ENCODE peak calls at places on chromosomes 6 and 20, in five cellular contexts. One of them, this sample, is unnamed.

GRCh38 chr6:21593927-21594421 is 423 bp downstream of the SOX4 start:
- DNase-seq in K562: no peak
- DNase-seq in GM12878: no peak
- DNase-seq in HepG2: peak; percentile 25
- DNase-seq in H1: no peak
- DNase-seq in this sample: no peak

GRCh38 chr6:138692058-138692977 is 81.3 kb upstream of the CCDC28A start:
- DNase-seq in GM12878: no peak
- DNase-seq in K562: peak; percentile 88
- DNase-seq in HepG2: peak; percentile 30
- DNase-seq in H1: no peak
- DNase-seq in this sample: no peak

GRCh38 chr6:54097753-54098152 is 13.5 kb upstream of the MLIP start:
- DNase-seq in HepG2: peak; percentile 85
- DNase-seq in K562: no peak
- DNase-seq in H1: no peak
- DNase-seq in GM12878: no peak
- DNase-seq in this sample: no peak

GRCh38 chr20:41030536-41031242 is 2.1 kb downstream of the TOP1 start:
- DNase-seq in GM12878: no peak
- DNase-seq in K562: no peak
- DNase-seq in HepG2: peak; percentile 24
- DNase-seq in H1: no peak
- DNase-seq in this sample: no peak

GRCh38 chr6:33271098-33271607 is 523 bp downstream of the VPS52 start:
- DNase-seq in H1: no peak
- DNase-seq in HepG2: no peak
- DNase-seq in K562: no peak
- DNase-seq in GM12878: no peak
- DNase-seq in this sample: no peak

GRCh38 chr20:1875169-1875554 is 20.0 kb upstream of the SIRPA start:
- DNase-seq in K562: no peak
- DNase-seq in GM12878: no peak
- DNase-seq in HepG2: no peak
- DNase-seq in H1: no peak
- DNase-seq in this sample: no peak

GRCh38 chr20:50534567-50534966 is 24.4 kb downstream of the PTPN1 start:
- DNase-seq in K562: no peak
- DNase-seq in GM12878: no peak
- DNase-seq in H1: no peak
- DNase-seq in HepG2: no peak
- DNase-seq in this sample: no peak

GRCh38 chr6:137931849-137932465 is 64.9 kb downstream of the TNFAIP3 start:
- DNase-seq in H1: no peak
- DNase-seq in K562: no peak
- DNase-seq in HepG2: no peak
- DNase-seq in GM12878: no peak
- DNase-seq in this sample: no peak

DNA sequence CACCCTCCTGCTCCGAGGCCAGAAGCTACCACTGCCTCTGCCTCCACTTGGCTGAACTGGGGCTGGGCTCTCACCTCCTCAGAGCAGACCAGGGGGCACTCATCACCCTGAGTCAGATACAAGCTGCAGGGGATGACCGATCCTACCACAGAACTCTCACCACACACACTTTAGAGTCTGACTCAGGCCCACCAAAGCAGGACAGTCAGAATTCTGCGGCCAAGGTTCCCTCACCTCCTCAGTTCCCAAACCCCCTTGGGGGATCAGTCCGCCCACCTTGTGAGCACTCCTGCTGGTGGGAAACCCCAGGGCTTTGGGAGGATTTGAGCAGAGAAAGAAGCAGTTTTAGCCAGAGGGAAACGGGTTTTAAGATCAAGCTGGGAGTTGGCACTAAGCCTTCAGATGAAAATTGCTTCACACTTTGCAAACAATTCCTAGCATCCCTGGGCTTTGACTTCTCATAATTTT is 587.8 kb upstream of the JAG1 start:
- DNase-seq in K562: no peak
- DNase-seq in HepG2: no peak
- DNase-seq in GM12878: peak; percentile 38
- DNase-seq in H1: no peak
- DNase-seq in this sample: no peak
- TF ChIP-seq SRF in K562: no peak
- TF ChIP-seq SRF in HepG2: no peak
- TF ChIP-seq SRF in GM12878: no peak
- TF ChIP-seq SRF in H1: no peak
- TF ChIP-seq SRF in this sample: no peak

DNA sequence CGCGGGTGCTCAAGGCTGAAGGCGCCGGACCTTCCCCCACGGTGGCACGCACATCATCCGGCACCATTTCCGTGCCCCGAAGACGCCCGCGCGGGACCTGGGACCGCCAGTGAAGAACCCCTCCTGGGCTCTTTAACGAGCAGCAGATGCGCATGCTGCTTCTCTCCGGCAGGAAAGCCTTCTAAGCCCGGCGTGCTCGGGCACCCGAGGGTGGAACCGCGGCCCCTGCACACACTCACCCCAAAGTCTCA is 220 bp downstream of the FOXQ1 start:
- DNase-seq in H1: no peak
- DNase-seq in HepG2: no peak
- DNase-seq in GM12878: no peak
- DNase-seq in K562: no peak
- DNase-seq in this sample: no peak
- TF ChIP-seq SIN3A in H1: no peak
- TF ChIP-seq SIN3A in HepG2: peak; percentile 27
- TF ChIP-seq SIN3A in GM12878: no peak
- TF ChIP-seq SIN3A in K562: no peak
- TF ChIP-seq SIN3A in this sample: no peak

DNA sequence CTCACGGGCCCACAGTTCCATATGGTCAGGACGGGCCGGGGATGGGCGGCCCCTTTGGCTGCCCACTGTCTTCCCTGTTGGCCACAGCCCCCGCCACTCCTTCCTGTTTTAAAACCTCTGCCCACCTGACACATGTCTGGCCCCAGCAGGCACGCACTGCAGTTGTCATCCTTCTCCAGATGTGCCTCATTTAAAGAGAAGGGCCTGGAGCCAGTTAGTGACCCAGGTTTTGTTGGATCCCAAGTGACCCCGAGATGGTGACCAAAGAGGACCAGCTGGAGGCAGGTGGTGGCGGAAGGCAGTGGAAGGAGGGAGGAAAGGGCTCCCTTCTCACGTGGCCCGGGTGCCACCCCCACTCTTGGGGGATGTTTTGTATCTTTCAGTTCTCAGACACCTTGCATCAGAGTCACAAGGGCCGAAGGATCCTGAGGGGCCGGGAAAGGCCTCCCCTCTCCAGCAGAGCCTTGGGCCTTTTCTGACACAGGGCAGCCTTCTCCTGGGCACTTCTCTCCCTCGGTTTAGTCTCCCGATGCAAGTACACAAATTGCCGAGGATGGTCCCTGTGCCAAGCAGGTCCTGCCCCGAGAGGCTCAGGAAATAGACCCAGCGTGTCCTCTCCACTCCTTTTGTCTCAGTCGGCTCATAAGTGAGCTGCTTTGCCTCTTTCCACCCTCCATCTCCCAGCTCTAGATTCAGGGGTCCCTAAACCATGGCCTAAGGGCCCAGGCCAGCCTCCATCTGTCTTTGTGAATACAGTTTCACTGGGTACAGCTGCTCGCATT is 117.6 kb downstream of the SULF2 start:
- DNase-seq in GM12878: no peak
- DNase-seq in H1: no peak
- DNase-seq in K562: no peak
- DNase-seq in HepG2: no peak
- DNase-seq in this sample: no peak
- H3K4me2 ChIP-seq in GM12878: no peak overlapping the region
- H3K4me2 ChIP-seq in H1: no peak overlapping the region
- H3K4me2 ChIP-seq in K562: no peak overlapping the region
- H3K4me2 ChIP-seq in HepG2: no peak overlapping the region
- H3K4me2 ChIP-seq in this sample: no peak overlapping the region

GRCh38 chr6:157148391-157149323 is 174.7 kb downstream of the TMEM242 start:
- DNase-seq in HepG2: no peak
- DNase-seq in H1: no peak
- DNase-seq in K562: no peak
- DNase-seq in GM12878: no peak
- DNase-seq in this sample: peak; percentile 75

GRCh38 chr6:157143885-157144795 is 179.2 kb downstream of the TMEM242 start:
- DNase-seq in K562: no peak
- DNase-seq in H1: no peak
- DNase-seq in GM12878: no peak
- DNase-seq in HepG2: no peak
- DNase-seq in this sample: no peak

GRCh38 chr6:157143171-157143884 is 180.0 kb downstream of the TMEM242 start:
- DNase-seq in HepG2: no peak
- DNase-seq in GM12878: no peak
- DNase-seq in K562: no peak
- DNase-seq in H1: no peak
- DNase-seq in this sample: no peak

GRCh38 chr6:157144861-157145260 is 178.5 kb downstream of the TMEM242 start:
- DNase-seq in GM12878: no peak
- DNase-seq in H1: no peak
- DNase-seq in K562: no peak
- DNase-seq in HepG2: no peak
- DNase-seq in this sample: no peak

GRCh38 chr6:157145656-157146285 is 177.5 kb downstream of the TMEM242 start:
- DNase-seq in GM12878: no peak
- DNase-seq in K562: no peak
- DNase-seq in HepG2: no peak
- DNase-seq in H1: no peak
- DNase-seq in this sample: no peak
- TF ChIP-seq SRF in GM12878: no peak
- TF ChIP-seq SRF in K562: no peak
- TF ChIP-seq SRF in HepG2: no peak
- TF ChIP-seq SRF in H1: no peak
- TF ChIP-seq SRF in this sample: no peak

DNA sequence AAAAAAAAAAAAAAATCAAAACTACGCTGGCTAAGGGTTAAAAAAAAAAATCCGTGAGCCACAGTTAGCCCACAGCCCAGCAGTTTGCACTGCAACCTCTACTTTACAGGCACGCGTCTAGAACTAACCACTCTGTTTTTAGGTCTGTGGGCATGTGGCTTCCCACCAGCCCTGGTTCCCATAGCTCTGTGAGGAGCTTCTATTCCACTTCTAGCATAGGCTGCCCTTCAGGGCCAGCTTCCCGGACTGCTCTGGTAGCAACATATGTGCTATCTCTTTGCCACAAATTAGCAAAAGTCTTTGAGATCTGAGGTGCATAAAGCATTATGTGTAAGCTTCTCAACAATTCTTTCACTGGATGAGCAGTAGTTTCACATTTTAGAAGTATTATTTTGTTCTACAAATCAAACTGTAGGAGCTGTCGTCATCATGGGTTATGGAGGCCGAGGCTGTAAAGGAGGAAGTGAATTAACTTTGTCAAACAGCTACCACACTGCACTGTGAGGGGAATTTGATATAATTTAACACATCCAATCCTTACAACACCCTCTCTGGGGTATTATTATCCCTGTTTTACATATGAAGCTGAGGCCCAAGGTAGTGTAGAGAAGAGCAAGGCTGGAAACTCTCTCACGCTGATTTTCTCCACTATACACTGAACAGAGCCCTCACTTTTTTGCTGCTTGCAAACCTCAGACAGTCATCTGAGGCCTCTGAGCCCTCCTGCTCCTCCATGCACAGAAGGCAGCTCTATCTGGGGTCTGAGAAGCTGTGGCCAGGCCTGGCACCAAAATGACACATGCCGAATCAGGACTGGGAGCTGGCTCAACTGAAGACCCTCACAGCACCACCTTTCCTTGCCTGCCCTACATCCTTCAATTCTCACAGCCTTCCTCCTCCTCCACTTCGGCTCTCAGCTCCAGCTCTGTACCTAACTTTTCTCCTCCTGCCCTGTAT is 35.3 kb downstream of the MAN1A1 start:
- DNase-seq in GM12878: peak; percentile 42
- DNase-seq in HepG2: no peak
- DNase-seq in K562: no peak
- DNase-seq in H1: no peak
- DNase-seq in this sample: no peak
- TF ChIP-seq SIN3A in GM12878: no peak
- TF ChIP-seq SIN3A in HepG2: no peak
- TF ChIP-seq SIN3A in K562: no peak
- TF ChIP-seq SIN3A in H1: no peak
- TF ChIP-seq SIN3A in this sample: no peak

GRCh38 chr6:133890941-133891813 is 2.3 kb downstream of the TCF21 start:
- DNase-seq in HepG2: no peak
- DNase-seq in GM12878: no peak
- DNase-seq in H1: no peak
- DNase-seq in K562: peak; percentile 22
- DNase-seq in this sample: no peak

GRCh38 chr6:133893324-133893692 is 4.4 kb downstream of the TCF21 start:
- DNase-seq in H1: no peak
- DNase-seq in K562: no peak
- DNase-seq in HepG2: no peak
- DNase-seq in GM12878: no peak
- DNase-seq in this sample: no peak

GRCh38 chr6:133892444-133893323 is 3.8 kb downstream of the TCF21 start:
- DNase-seq in H1: no peak
- DNase-seq in K562: no peak
- DNase-seq in GM12878: no peak
- DNase-seq in HepG2: no peak
- DNase-seq in this sample: no peak

GRCh38 chr6:133889557-133890301 is 816 bp downstream of the TCF21 start:
- DNase-seq in HepG2: no peak
- DNase-seq in K562: no peak
- DNase-seq in GM12878: no peak
- DNase-seq in H1: no peak
- DNase-seq in this sample: no peak

GRCh38 chr6:133891814-133892443 is 3.0 kb downstream of the TCF21 start:
- DNase-seq in H1: no peak
- DNase-seq in K562: no peak
- DNase-seq in HepG2: no peak
- DNase-seq in GM12878: no peak
- DNase-seq in this sample: no peak
- H3K4me2 ChIP-seq in H1: peak overlapping the region; percentile 99
- H3K4me2 ChIP-seq in K562: no peak overlapping the region
- H3K4me2 ChIP-seq in HepG2: no peak overlapping the region
- H3K4me2 ChIP-seq in GM12878: no peak overlapping the region
- H3K4me2 ChIP-seq in this sample: peak overlapping the region; percentile 96

DNA sequence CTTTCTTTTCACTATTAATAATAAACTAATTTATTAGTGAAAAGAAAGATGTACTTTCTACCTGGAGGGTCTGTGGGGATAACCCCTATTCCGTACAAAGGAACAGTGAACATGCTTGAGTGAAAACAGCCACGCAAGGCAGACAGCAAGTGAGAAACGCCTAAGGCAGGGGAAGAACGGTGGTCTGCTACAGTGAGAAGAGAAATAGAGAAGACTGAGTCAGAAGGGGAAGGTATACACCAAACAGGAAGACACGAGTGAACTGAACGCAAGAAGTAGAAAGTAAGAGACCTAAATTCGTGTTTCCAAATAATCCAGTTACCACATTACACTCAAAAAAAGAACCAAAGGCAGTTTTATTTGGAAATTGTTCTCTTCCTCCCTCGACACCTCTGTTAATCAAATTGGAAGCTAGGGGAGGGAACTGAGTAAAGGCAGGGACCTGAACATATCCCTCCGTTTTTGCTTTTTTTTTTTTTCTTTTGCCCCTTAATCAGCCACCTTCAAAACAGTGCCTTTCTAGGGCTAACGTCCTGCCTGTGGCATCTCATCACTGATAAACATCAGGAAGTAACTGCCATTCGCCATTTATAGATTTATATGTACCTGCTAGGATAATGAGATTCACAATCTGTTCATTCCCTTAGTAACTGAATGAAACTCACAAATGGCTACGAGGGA is 48.9 kb downstream of the ATXN1 start:
- DNase-seq in GM12878: no peak
- DNase-seq in H1: no peak
- DNase-seq in HepG2: no peak
- DNase-seq in K562: no peak
- DNase-seq in this sample: no peak
- TF ChIP-seq SRF in GM12878: no peak
- TF ChIP-seq SRF in H1: no peak
- TF ChIP-seq SRF in HepG2: no peak
- TF ChIP-seq SRF in K562: no peak
- TF ChIP-seq SRF in this sample: no peak

This sample was measured in HCT116.